ENCODE peak calls at places on chromosomes 5 and 9, in six cellular contexts. One of them, this sample, is unnamed. For H3K36me3 and H3K4me1, the result is how much of the 10 kb centered on the place peaks cover.

GRCh38 chr9:126642839-126643238 is 29.1 kb downstream of the LMX1B start:
- DNase-seq in GM23338: no peak
- DNase-seq in sigmoid colon: no peak
- DNase-seq in fibroblast of lung: no peak
- DNase-seq in body of pancreas: no peak
- DNase-seq in astrocyte: no peak
- DNase-seq in this sample: peak

GRCh38 chr9:111678293-111678692 is 16.9 kb downstream of the GNG10 start:
- DNase-seq in GM23338: no peak
- DNase-seq in sigmoid colon: no peak
- DNase-seq in fibroblast of lung: no peak
- DNase-seq in body of pancreas: no peak
- DNase-seq in astrocyte: no peak
- DNase-seq in this sample: peak

GRCh38 chr9:108620767-108621166 is 235.0 kb downstream of the ACTL7B start:
- DNase-seq in GM23338: no peak
- DNase-seq in sigmoid colon: no peak
- DNase-seq in fibroblast of lung: peak
- DNase-seq in body of pancreas: no peak
- DNase-seq in astrocyte: peak
- DNase-seq in this sample: no peak

GRCh38 chr5:429453-430188 is 13.4 kb upstream of the EXOC3 start:
- DNase-seq in GM23338: no peak
- DNase-seq in sigmoid colon: peak
- DNase-seq in fibroblast of lung: peak
- DNase-seq in body of pancreas: no peak
- DNase-seq in astrocyte: peak
- DNase-seq in this sample: peak

GRCh38 chr9:97501177-97501971 is at the start of gene TMOD1:
- DNase-seq in GM23338: peak
- DNase-seq in sigmoid colon: peak
- DNase-seq in fibroblast of lung: peak
- DNase-seq in body of pancreas: peak
- DNase-seq in astrocyte: peak
- DNase-seq in this sample: peak

GRCh38 chr5:139806111-139806510 is 10.5 kb downstream of the PSD2 start:
- DNase-seq in GM23338: no peak
- DNase-seq in sigmoid colon: no peak
- DNase-seq in fibroblast of lung: no peak
- DNase-seq in body of pancreas: no peak
- DNase-seq in astrocyte: no peak
- DNase-seq in this sample: no peak

GRCh38 chr9:134690946-134691694 is 49.5 kb downstream of the COL5A1 start:
- DNase-seq in GM23338: no peak
- DNase-seq in sigmoid colon: peak
- DNase-seq in fibroblast of lung: no peak
- DNase-seq in body of pancreas: no peak
- DNase-seq in astrocyte: no peak
- DNase-seq in this sample: no peak

GRCh38 chr5:160837211-160837610 is 14.8 kb downstream of the ATP10B start:
- DNase-seq in GM23338: no peak
- DNase-seq in sigmoid colon: no peak
- DNase-seq in fibroblast of lung: peak
- DNase-seq in body of pancreas: peak
- DNase-seq in astrocyte: no peak
- DNase-seq in this sample: no peak

GRCh38 chr5:59988396-59988795 is 94.9 kb upstream of the PDE4D start:
- DNase-seq in GM23338: no peak
- DNase-seq in sigmoid colon: no peak
- DNase-seq in fibroblast of lung: no peak
- DNase-seq in body of pancreas: peak
- DNase-seq in astrocyte: no peak
- DNase-seq in this sample: no peak

GRCh38 chr9:100426532-100427365 is at the start of gene MSANTD3:
- DNase-seq in GM23338: peak
- DNase-seq in sigmoid colon: peak
- DNase-seq in fibroblast of lung: peak
- DNase-seq in body of pancreas: peak
- DNase-seq in astrocyte: peak
- DNase-seq in this sample: peak

GRCh38 chr5:126552614-126553013 is 42.4 kb downstream of the ALDH7A1 start:
- DNase-seq in GM23338: no peak
- DNase-seq in sigmoid colon: no peak
- DNase-seq in fibroblast of lung: no peak
- DNase-seq in body of pancreas: no peak
- DNase-seq in astrocyte: no peak
- DNase-seq in this sample: no peak
- H3K36me3 ChIP-seq in GM23338: half or more
- H3K36me3 ChIP-seq in sigmoid colon: under half
- H3K36me3 ChIP-seq in fibroblast of lung: under half
- H3K36me3 ChIP-seq in body of pancreas: under half
- H3K36me3 ChIP-seq in astrocyte: under half
- H3K36me3 ChIP-seq in this sample: under half

GRCh38 chr9:33130961-33131360 is 36.2 kb downstream of the B4GALT1 start:
- DNase-seq in GM23338: no peak
- DNase-seq in sigmoid colon: peak
- DNase-seq in fibroblast of lung: no peak
- DNase-seq in body of pancreas: no peak
- DNase-seq in astrocyte: no peak
- DNase-seq in this sample: no peak

GRCh38 chr9:33130501-33130900 is 36.6 kb downstream of the B4GALT1 start:
- DNase-seq in GM23338: no peak
- DNase-seq in sigmoid colon: peak
- DNase-seq in fibroblast of lung: peak
- DNase-seq in body of pancreas: no peak
- DNase-seq in astrocyte: peak
- DNase-seq in this sample: no peak

GRCh38 chr9:33133186-33133585 is 34.0 kb downstream of the B4GALT1 start:
- DNase-seq in GM23338: no peak
- DNase-seq in sigmoid colon: peak
- DNase-seq in fibroblast of lung: no peak
- DNase-seq in body of pancreas: no peak
- DNase-seq in astrocyte: no peak
- DNase-seq in this sample: no peak

GRCh38 chr9:33132249-33132772 is 34.8 kb downstream of the B4GALT1 start:
- DNase-seq in GM23338: no peak
- DNase-seq in sigmoid colon: peak
- DNase-seq in fibroblast of lung: peak
- DNase-seq in body of pancreas: no peak
- DNase-seq in astrocyte: peak
- DNase-seq in this sample: no peak

GRCh38 chr9:33131505-33132248 is 35.5 kb downstream of the B4GALT1 start:
- DNase-seq in GM23338: no peak
- DNase-seq in sigmoid colon: no peak
- DNase-seq in fibroblast of lung: no peak
- DNase-seq in body of pancreas: no peak
- DNase-seq in astrocyte: no peak
- DNase-seq in this sample: peak
- H3K4me1 ChIP-seq in GM23338: under half
- H3K4me1 ChIP-seq in sigmoid colon: under half
- H3K4me1 ChIP-seq in fibroblast of lung: under half
- H3K4me1 ChIP-seq in body of pancreas: half or more
- H3K4me1 ChIP-seq in astrocyte: under half
- H3K4me1 ChIP-seq in this sample: half or more

GRCh38 chr5:173786296-173787187 is 101.6 kb upstream of the CPEB4 start:
- DNase-seq in GM23338: peak
- DNase-seq in sigmoid colon: no peak
- DNase-seq in fibroblast of lung: no peak
- DNase-seq in body of pancreas: no peak
- DNase-seq in astrocyte: no peak
- DNase-seq in this sample: no peak
- TF ChIP-seq CTCF in GM23338: peak
- TF ChIP-seq CTCF in sigmoid colon: no peak
- TF ChIP-seq CTCF in fibroblast of lung: no peak
- TF ChIP-seq CTCF in body of pancreas: no peak
- TF ChIP-seq CTCF in astrocyte: no peak
- TF ChIP-seq CTCF in this sample: no peak

GRCh38 chr9:15510789-15511575 is at the start of gene PSIP1:
- DNase-seq in GM23338: peak
- DNase-seq in sigmoid colon: peak
- DNase-seq in fibroblast of lung: peak
- DNase-seq in body of pancreas: peak
- DNase-seq in astrocyte: peak
- DNase-seq in this sample: peak

GRCh38 chr9:15501803-15502202 is 9.0 kb downstream of the PSIP1 start:
- DNase-seq in GM23338: no peak
- DNase-seq in sigmoid colon: no peak
- DNase-seq in fibroblast of lung: no peak
- DNase-seq in body of pancreas: no peak
- DNase-seq in astrocyte: no peak
- DNase-seq in this sample: no peak

GRCh38 chr9:15501179-15501578 is 9.6 kb downstream of the PSIP1 start:
- DNase-seq in GM23338: no peak
- DNase-seq in sigmoid colon: no peak
- DNase-seq in fibroblast of lung: peak
- DNase-seq in body of pancreas: no peak
- DNase-seq in astrocyte: no peak
- DNase-seq in this sample: no peak

GRCh38 chr9:15509931-15510788 is 610 bp downstream of the PSIP1 start:
- DNase-seq in GM23338: peak
- DNase-seq in sigmoid colon: peak
- DNase-seq in fibroblast of lung: peak
- DNase-seq in body of pancreas: peak
- DNase-seq in astrocyte: no peak
- DNase-seq in this sample: peak

GRCh38 chr9:15505927-15506326 is 4.8 kb downstream of the PSIP1 start:
- DNase-seq in GM23338: no peak
- DNase-seq in sigmoid colon: no peak
- DNase-seq in fibroblast of lung: no peak
- DNase-seq in body of pancreas: no peak
- DNase-seq in astrocyte: no peak
- DNase-seq in this sample: no peak
- H3K36me3 ChIP-seq in GM23338: half or more
- H3K36me3 ChIP-seq in sigmoid colon: under half
- H3K36me3 ChIP-seq in fibroblast of lung: under half
- H3K36me3 ChIP-seq in body of pancreas: under half
- H3K36me3 ChIP-seq in astrocyte: under half
- H3K36me3 ChIP-seq in this sample: under half

GRCh38 chr5:148856009-148856367 is 29.6 kb downstream of the ADRB2 start:
- DNase-seq in GM23338: no peak
- DNase-seq in sigmoid colon: no peak
- DNase-seq in fibroblast of lung: no peak
- DNase-seq in body of pancreas: no peak
- DNase-seq in astrocyte: no peak
- DNase-seq in this sample: no peak
- H3K4me1 ChIP-seq in GM23338: under half
- H3K4me1 ChIP-seq in sigmoid colon: under half
- H3K4me1 ChIP-seq in fibroblast of lung: under half
- H3K4me1 ChIP-seq in body of pancreas: under half
- H3K4me1 ChIP-seq in astrocyte: under half
- H3K4me1 ChIP-seq in this sample: under half

GRCh38 chr5:109594217-109594616 is 95.5 kb upstream of the MAN2A1 start:
- DNase-seq in GM23338: no peak
- DNase-seq in sigmoid colon: no peak
- DNase-seq in fibroblast of lung: no peak
- DNase-seq in body of pancreas: no peak
- DNase-seq in astrocyte: no peak
- DNase-seq in this sample: no peak

GRCh38 chr5:109590799-109591198 is 98.9 kb upstream of the MAN2A1 start:
- DNase-seq in GM23338: no peak
- DNase-seq in sigmoid colon: no peak
- DNase-seq in fibroblast of lung: no peak
- DNase-seq in body of pancreas: no peak
- DNase-seq in astrocyte: no peak
- DNase-seq in this sample: no peak

GRCh38 chr5:109589239-109589638 is 100.5 kb upstream of the MAN2A1 start:
- DNase-seq in GM23338: no peak
- DNase-seq in sigmoid colon: no peak
- DNase-seq in fibroblast of lung: no peak
- DNase-seq in body of pancreas: no peak
- DNase-seq in astrocyte: no peak
- DNase-seq in this sample: no peak

GRCh38 chr5:109588281-109589035 is 101.3 kb upstream of the MAN2A1 start:
- DNase-seq in GM23338: no peak
- DNase-seq in sigmoid colon: no peak
- DNase-seq in fibroblast of lung: no peak
- DNase-seq in body of pancreas: no peak
- DNase-seq in astrocyte: no peak
- DNase-seq in this sample: no peak

DNA sequence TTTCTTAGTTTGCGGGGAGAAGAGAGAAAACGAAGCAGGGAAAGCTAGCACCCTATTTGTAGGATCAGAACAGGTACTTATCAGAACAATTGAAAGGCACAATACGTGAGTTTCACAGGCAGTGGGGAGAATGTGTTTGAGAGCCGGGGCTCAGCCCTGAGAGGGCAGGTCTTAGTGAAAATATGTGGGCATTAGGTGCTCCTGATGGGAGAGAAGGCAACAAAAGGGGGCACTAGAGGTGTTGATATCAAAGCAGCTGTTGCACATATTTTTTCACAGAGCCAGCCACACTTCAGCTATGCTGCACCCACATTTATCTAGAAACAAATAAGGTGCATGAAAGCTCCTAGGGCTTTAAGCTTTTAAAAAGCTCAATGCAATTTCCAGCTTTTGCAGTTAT is 99.7 kb upstream of the MAN2A1 start:
- DNase-seq in GM23338: peak
- DNase-seq in sigmoid colon: no peak
- DNase-seq in fibroblast of lung: no peak
- DNase-seq in body of pancreas: peak
- DNase-seq in astrocyte: no peak
- DNase-seq in this sample: no peak
- TF ChIP-seq CTCF in GM23338: no peak
- TF ChIP-seq CTCF in sigmoid colon: no peak
- TF ChIP-seq CTCF in fibroblast of lung: no peak
- TF ChIP-seq CTCF in body of pancreas: peak
- TF ChIP-seq CTCF in astrocyte: no peak
- TF ChIP-seq CTCF in this sample: no peak

GRCh38 chr5:68591850-68592249 is 376.3 kb downstream of the PIK3R1 start:
- DNase-seq in GM23338: no peak
- DNase-seq in sigmoid colon: no peak
- DNase-seq in fibroblast of lung: no peak
- DNase-seq in body of pancreas: no peak
- DNase-seq in astrocyte: no peak
- DNase-seq in this sample: no peak
- H3K36me3 ChIP-seq in GM23338: under half
- H3K36me3 ChIP-seq in sigmoid colon: under half
- H3K36me3 ChIP-seq in fibroblast of lung: under half
- H3K36me3 ChIP-seq in body of pancreas: under half
- H3K36me3 ChIP-seq in astrocyte: under half
- H3K36me3 ChIP-seq in this sample: under half

GRCh38 chr5:177486256-177486655 is 11.1 kb downstream of the PDLIM7 start:
- DNase-seq in GM23338: no peak
- DNase-seq in sigmoid colon: no peak
- DNase-seq in fibroblast of lung: no peak
- DNase-seq in body of pancreas: no peak
- DNase-seq in astrocyte: no peak
- DNase-seq in this sample: no peak
- H3K4me1 ChIP-seq in GM23338: under half
- H3K4me1 ChIP-seq in sigmoid colon: half or more
- H3K4me1 ChIP-seq in fibroblast of lung: under half
- H3K4me1 ChIP-seq in body of pancreas: under half
- H3K4me1 ChIP-seq in astrocyte: half or more
- H3K4me1 ChIP-seq in this sample: under half

GRCh38 chr9:4640027-4640426 is 22.1 kb upstream of the PLPP6 start:
- DNase-seq in GM23338: peak
- DNase-seq in sigmoid colon: no peak
- DNase-seq in fibroblast of lung: peak
- DNase-seq in body of pancreas: no peak
- DNase-seq in astrocyte: peak
- DNase-seq in this sample: no peak
- TF ChIP-seq CTCF in GM23338: peak
- TF ChIP-seq CTCF in sigmoid colon: peak
- TF ChIP-seq CTCF in fibroblast of lung: peak
- TF ChIP-seq CTCF in body of pancreas: peak
- TF ChIP-seq CTCF in astrocyte: peak
- TF ChIP-seq CTCF in this sample: peak